ENCODE peak calls at places on chromosomes 13 and 19, in eight cellular contexts. B is GM23338, V is GM12878, I is A549, E is K562, H is SK-N-SH, Z is HepG2, C is HCT116. Q is an unnamed sample.
A peak's percentile ranks its signal among the peaks of the same experiment; 100 is the strongest.

GRCh38 chr13:60788156-60788829 is 391.3 kb downstream of the TDRD3 start:
- DNase-seq in B (no peak), V (no peak), I (no peak), E (no peak), H (no peak), Z (no peak), C (no peak), Q (no peak)

GRCh38 chr13:113767366-113767765 is 8.3 kb downstream of the TMEM255B start:
- DNase-seq in B (no peak), V (no peak), I (no peak), E (no peak), H (no peak), Z (no peak), C (no peak), Q (no peak)

GRCh38 chr19:7691497-7691896 is 10.4 kb downstream of the FCER2 start:
- DNase-seq in B (no peak), V (no peak), I (no peak), E (no peak), H (no peak), Z (no peak), C (no peak), Q (no peak)

GRCh38 chr13:40116008-40116407 is 460.5 kb downstream of the COG6 start:
- DNase-seq in B (peak; percentile 5), V (peak; percentile 48), I (peak; percentile 93), E (peak; percentile 61), H (no peak), Z (peak; percentile 73), C (peak; percentile 80), Q (no peak)

GRCh38 chr19:11626252-11626651 is 29.0 kb downstream of the ZNF627 start:
- DNase-seq in B (no peak), V (no peak), I (no peak), E (no peak), H (no peak), Z (no peak), C (no peak), Q (no peak)

GRCh38 chr13:74040200-74040599 is 94.0 kb downstream of the KLF12 start:
- DNase-seq in B (peak; percentile 91), V (no peak), I (peak; percentile 56), E (peak; percentile 14), H (peak; percentile 55), Z (peak; percentile 49), C (peak; percentile 49), Q (peak; percentile 18)

GRCh38 chr13:44263920-44264610 is 109.6 kb upstream of the SERP2 start:
- DNase-seq in B (no peak), V (no peak), I (no peak), E (no peak), H (no peak), Z (no peak), C (no peak), Q (no peak)

GRCh38 chr13:45490068-45490467 is 25.3 kb downstream of the COG3 start:
- DNase-seq in B (peak; percentile 56), V (no peak), I (peak; percentile 9), E (peak; percentile 18), H (peak; percentile 27), Z (peak; percentile 25), C (no peak), Q (no peak)

GRCh38 chr13:20582026-20582425 is 15.1 kb downstream of the IFT88 start:
- DNase-seq in B (no peak), V (no peak), I (no peak), E (no peak), H (no peak), Z (no peak), C (no peak), Q (no peak)

GRCh38 chr19:33434090-33434885 is 60.8 kb downstream of the CEBPG start:
- DNase-seq in B (no peak), V (no peak), I (no peak), E (no peak), H (no peak), Z (no peak), C (no peak), Q (no peak)

GRCh38 chr19:19451429-19452240 is 46.2 kb downstream of the GATAD2A start:
- DNase-seq in B (no peak), V (peak; percentile 68), I (no peak), E (no peak), H (no peak), Z (no peak), C (no peak), Q (no peak)

GRCh38 chr13:100667894-100668293 is 6.7 kb downstream of the TMTC4 start:
- DNase-seq in B (no peak), V (no peak), I (no peak), E (no peak), H (no peak), Z (no peak), C (no peak), Q (no peak)

GRCh38 chr19:54190942-54191670 is at the start of gene TSEN34:
- DNase-seq in B (peak; percentile 88), V (no peak), I (no peak), E (peak; percentile 89), H (peak; percentile 90), Z (peak; percentile 71), C (peak; percentile 59), Q (no peak)

GRCh38 chr13:76965759-76966421 is 17.6 kb downstream of the ACOD1 start:
- DNase-seq in B (no peak), V (no peak), I (no peak), E (no peak), H (peak; percentile 54), Z (no peak), C (no peak), Q (no peak)

GRCh38 chr13:79866436-79866835 is 385.5 kb downstream of the NDFIP2 start:
- DNase-seq in B (no peak), V (no peak), I (no peak), E (no peak), H (no peak), Z (no peak), C (no peak), Q (no peak)

GRCh38 chr13:79860757-79861156 is 379.8 kb downstream of the NDFIP2 start:
- DNase-seq in B (no peak), V (no peak), I (no peak), E (no peak), H (no peak), Z (no peak), C (no peak), Q (no peak)

GRCh38 chr13:79862515-79862914 is 381.6 kb downstream of the NDFIP2 start:
- DNase-seq in B (no peak), V (no peak), I (no peak), E (no peak), H (no peak), Z (no peak), C (no peak), Q (no peak)

GRCh38 chr13:79859756-79860155 is 378.8 kb downstream of the NDFIP2 start:
- DNase-seq in B (no peak), V (no peak), I (no peak), E (no peak), H (no peak), Z (no peak), C (no peak), Q (no peak)

DNA sequence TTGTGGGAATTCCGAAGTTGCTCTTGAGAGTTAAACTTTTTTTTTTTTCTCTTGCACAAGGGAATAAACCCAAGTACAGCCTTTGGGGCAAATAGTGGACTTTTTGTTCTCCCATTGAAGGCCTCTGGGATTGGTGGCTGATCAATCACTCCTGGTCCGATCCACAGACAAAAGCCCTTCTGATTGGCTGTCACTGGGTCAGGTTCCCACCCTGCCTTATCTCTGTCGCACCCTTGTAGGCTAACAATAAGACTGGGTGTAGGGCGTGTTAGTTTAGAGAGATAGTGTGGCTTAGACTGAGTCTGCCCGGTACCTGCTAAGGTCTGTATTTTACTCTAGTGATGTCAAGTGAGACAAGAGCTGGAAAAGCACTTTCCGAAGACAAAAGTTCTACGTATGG is 380.8 kb downstream of the NDFIP2 start:
- DNase-seq in B (no peak), V (no peak), I (no peak), E (no peak), H (no peak), Z (no peak), C (no peak), Q (no peak)
- H3K27ac ChIP-seq in B (no peak overlapping the region), V (no peak overlapping the region), I (no peak overlapping the region), E (no peak overlapping the region), H (no peak overlapping the region), Z (no peak overlapping the region), C (no peak overlapping the region), Q (no peak overlapping the region)

GRCh38 chr13:96819375-96819774 is 174.9 kb downstream of the OXGR1 start:
- DNase-seq in B (no peak), V (no peak), I (no peak), E (no peak), H (no peak), Z (no peak), C (no peak), Q (no peak)

GRCh38 chr13:96821381-96821780 is 172.9 kb downstream of the OXGR1 start:
- DNase-seq in B (no peak), V (no peak), I (no peak), E (no peak), H (no peak), Z (no peak), C (no peak), Q (no peak)

GRCh38 chr13:96817336-96817941 is 176.8 kb downstream of the OXGR1 start:
- DNase-seq in B (peak; percentile 73), V (no peak), I (peak; percentile 8), E (peak; percentile 3), H (peak; percentile 14), Z (peak; percentile 6), C (peak; percentile 37), Q (no peak)

GRCh38 chr13:96816874-96817273 is 177.4 kb downstream of the OXGR1 start:
- DNase-seq in B (peak; percentile 66), V (no peak), I (no peak), E (no peak), H (no peak), Z (no peak), C (no peak), Q (no peak)

GRCh38 chr13:96816261-96816660 is 178.0 kb downstream of the OXGR1 start:
- DNase-seq in B (no peak), V (no peak), I (no peak), E (no peak), H (no peak), Z (no peak), C (no peak), Q (no peak)
- TF ChIP-seq REST in B (no peak), V (no peak), I (no peak), E (no peak), H (no peak), Z (no peak), C (no peak), Q (no peak)

GRCh38 chr19:38684078-38684861 is 36.8 kb downstream of the ACTN4 start:
- DNase-seq in B (no peak), V (no peak), I (peak; percentile 100), E (peak; percentile 66), H (no peak), Z (no peak), C (peak; percentile 93), Q (peak; percentile 100)
- H3K4me1 ChIP-seq in B (peaks cover 51% of the 10 kb centered on the region), V (peaks cover 50% of the 10 kb centered on the region), I (peaks cover 90% of the 10 kb centered on the region), E (peaks cover 79% of the 10 kb centered on the region), H (peaks cover 64% of the 10 kb centered on the region), Z (peaks cover 99% of the 10 kb centered on the region), C (peaks cover 83% of the 10 kb centered on the region), Q (peaks cover 100% of the 10 kb centered on the region)

GRCh38 chr19:30145467-30145866 is 203.4 kb downstream of the URI1 start:
- DNase-seq in B (no peak), V (no peak), I (no peak), E (no peak), H (no peak), Z (no peak), C (no peak), Q (no peak)
- H3K27ac ChIP-seq in B (no peak overlapping the region), V (no peak overlapping the region), I (no peak overlapping the region), E (no peak overlapping the region), H (no peak overlapping the region), Z (no peak overlapping the region), C (no peak overlapping the region), Q (no peak overlapping the region)

GRCh38 chr13:98823442-98823841 is 71.0 kb upstream of the SLC15A1 start:
- DNase-seq in B (no peak), V (no peak), I (no peak), E (no peak), H (no peak), Z (no peak), C (no peak), Q (no peak)
- TF ChIP-seq REST in B (no peak), V (no peak), I (no peak), E (no peak), H (no peak), Z (no peak), C (no peak), Q (no peak)